ENCODE peak calls at places on chromosomes 1 and 21, in four cellular contexts. H, F, J and Z are unnamed samples.

GRCh38 chr1:181318022-181318857 is 165.1 kb upstream of the CACNA1E start:
- DNase-seq in J (no peak), F (no peak), H (no peak), Z (peak)

GRCh38 chr1:214791961-214792360 is 189.0 kb downstream of the CENPF start:
- DNase-seq in H (no peak), F (no peak), J (peak), Z (no peak)

GRCh38 chr1:113654883-113655282 is 104.4 kb downstream of the PHTF1 start:
- DNase-seq in J (no peak), F (no peak), H (no peak), Z (no peak)

GRCh38 chr1:230768903-230769570 is 21.8 kb downstream of the CAPN9 start:
- DNase-seq in J (peak), F (peak), H (no peak), Z (peak)

GRCh38 chr1:190416239-190416638 is 61.4 kb downstream of the BRINP3 start:
- DNase-seq in F (no peak), J (peak), H (no peak), Z (no peak)

GRCh38 chr1:113928950-113929749 is at the start of gene HIPK1:
- DNase-seq in F (peak), H (peak), J (peak), Z (peak)

GRCh38 chr21:32648165-32648564 is 36.0 kb upstream of the CFAP298 start:
- DNase-seq in J (no peak), F (no peak), H (no peak), Z (no peak)

GRCh38 chr21:42495765-42496119 is 282 bp downstream of the RSPH1 start:
- DNase-seq in H (no peak), J (peak), F (no peak), Z (no peak)

GRCh38 chr1:38454236-38454635 is 405.3 kb downstream of the RRAGC start:
- DNase-seq in H (no peak), F (no peak), J (no peak), Z (no peak)

GRCh38 chr1:56065729-56066128 is 513.6 kb downstream of the PLPP3 start:
- DNase-seq in F (no peak), J (peak), H (no peak), Z (peak)

GRCh38 chr1:196734460-196734859 is 40.2 kb upstream of the CFHR3 start:
- DNase-seq in F (no peak), H (no peak), J (no peak), Z (no peak)

GRCh38 chr1:76231320-76231719 is 156.8 kb downstream of the ST6GALNAC3 start:
- DNase-seq in F (no peak), J (no peak), H (no peak), Z (no peak)

GRCh38 chr1:218456449-218456848 is 111.3 kb downstream of the TGFB2 start:
- DNase-seq in H (no peak), F (no peak), J (no peak), Z (no peak)

GRCh38 chr1:91604632-91605031 is 104.0 kb downstream of the CDC7 start:
- DNase-seq in F (peak), J (peak), H (no peak), Z (no peak)

GRCh38 chr1:210321552-210321951 is 7.2 kb upstream of the HHAT start:
- DNase-seq in J (no peak), F (no peak), H (no peak), Z (no peak)

GRCh38 chr1:229870381-229870780 is 196.7 kb upstream of the GALNT2 start:
- DNase-seq in J (no peak), F (no peak), H (no peak), Z (no peak)

GRCh38 chr21:28832013-28832714 is 160.5 kb downstream of the LTN1 start:
- DNase-seq in F (no peak), H (no peak), J (peak), Z (peak)

GRCh38 chr1:181508486-181509165 is 25.3 kb downstream of the CACNA1E start:
- DNase-seq in F (no peak), H (no peak), J (no peak), Z (no peak)

GRCh38 chr1:45846931-45847330 is 43.5 kb downstream of the MAST2 start:
- DNase-seq in H (no peak), J (peak), F (no peak), Z (peak)

GRCh38 chr1:38061290-38061689 is 14.7 kb upstream of the POU3F1 start:
- DNase-seq in J (no peak), F (no peak), H (no peak), Z (no peak)

DNA sequence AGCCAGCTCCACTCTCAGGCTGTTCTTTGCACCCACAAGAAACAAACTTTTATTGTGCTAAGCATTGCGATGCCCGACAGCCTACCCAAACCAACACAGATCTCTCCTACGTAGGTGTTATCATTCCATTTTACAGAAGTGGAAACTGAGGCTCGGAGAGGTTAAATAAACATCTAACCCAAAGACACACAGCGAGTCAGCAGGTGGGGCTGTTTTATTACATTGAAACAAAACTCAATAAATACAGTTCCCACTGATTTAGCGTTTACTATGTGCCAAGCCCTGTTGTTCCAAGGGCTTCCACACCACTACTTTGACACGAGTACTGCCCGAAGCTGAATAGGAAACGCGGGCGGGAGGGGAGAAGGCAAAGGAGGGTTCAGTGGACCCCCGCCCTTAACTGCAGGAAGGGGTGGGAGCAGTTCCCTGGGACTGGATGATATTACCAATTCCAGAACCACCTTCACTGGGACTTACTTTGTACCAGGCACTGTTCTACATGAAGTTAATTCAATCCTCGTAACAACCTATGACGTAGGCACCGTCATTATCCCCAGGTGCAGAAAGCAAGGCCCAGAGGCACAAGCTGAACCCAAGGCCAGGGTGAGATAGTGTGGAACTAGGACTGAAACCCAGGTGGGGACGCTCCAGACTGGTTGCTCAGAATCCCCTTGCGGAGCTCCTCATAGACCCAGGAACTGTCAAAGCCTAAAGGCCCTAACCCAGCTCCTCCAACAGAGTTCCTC is 19.3 kb upstream of the ALDH4A1 start:
- DNase-seq in H (no peak), J (peak), F (no peak), Z (no peak)
- TF ChIP-seq CTCF in H (peak), J (peak), F (peak), Z (peak)

DNA sequence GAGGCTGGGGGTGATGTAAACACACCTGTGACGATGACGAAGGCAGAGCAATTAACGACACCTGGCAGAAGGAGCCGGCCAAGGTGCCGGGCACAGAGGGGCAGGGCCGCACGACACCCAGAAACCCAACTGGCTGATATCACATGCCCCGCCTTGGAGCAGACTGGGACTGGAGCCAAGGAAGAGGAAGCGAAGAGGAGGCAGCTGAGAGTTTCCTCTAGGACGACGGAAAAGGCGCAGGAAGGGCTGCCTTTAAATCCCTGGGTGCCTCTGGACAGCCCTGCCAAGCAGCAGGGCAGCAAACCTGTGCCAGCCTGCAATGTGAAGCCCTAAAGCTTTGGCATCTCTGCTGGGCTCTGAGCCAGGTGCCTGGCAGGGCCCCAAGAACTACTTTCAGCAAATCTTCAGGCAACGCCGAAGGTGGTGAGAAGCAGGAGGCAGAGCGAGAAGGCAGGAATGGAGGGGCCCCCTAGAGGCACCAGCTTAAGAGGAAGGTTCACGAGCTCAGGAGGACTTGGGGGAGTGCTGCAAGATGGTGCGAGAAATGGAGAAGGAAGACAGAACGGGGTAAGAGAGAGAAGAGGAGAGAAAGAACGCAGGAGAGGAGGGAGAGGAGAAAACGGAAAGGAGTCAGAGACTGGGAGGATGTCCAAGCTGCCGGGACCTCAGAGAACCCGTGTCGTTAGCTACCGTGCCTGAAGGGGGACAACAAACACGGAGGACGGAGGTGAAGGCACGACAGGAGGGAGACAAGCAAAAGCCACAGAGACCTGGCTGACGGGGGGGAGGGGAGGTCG is 25.3 kb upstream of the PEF1 start:
- DNase-seq in F (no peak), H (no peak), J (peak), Z (peak)
- H3K4me3 ChIP-seq in F (no peak), H (no peak), J (peak), Z (no peak)

DNA sequence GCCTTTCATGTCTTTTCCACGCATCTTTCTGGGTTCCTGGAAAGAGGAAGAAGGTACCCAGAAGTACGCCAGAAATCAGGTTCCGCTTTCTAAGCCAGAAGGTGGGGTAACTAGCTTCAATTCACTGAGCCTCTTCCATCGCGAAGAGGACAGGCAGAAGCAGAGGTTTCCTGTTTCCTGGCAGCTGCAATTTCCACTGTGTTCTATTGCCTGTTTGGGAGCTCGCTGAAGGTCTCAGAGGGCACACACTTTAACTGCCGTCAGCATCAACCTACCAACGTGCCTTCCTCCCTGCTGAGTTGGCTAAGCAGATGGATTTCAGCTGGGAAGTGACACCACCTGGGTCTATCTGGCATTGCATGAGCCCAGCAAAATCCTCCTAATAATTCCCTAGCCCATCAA is 10.0 kb downstream of the NCF2 start:
- DNase-seq in F (no peak), J (peak), H (no peak), Z (peak)
- TF ChIP-seq CTCF in F (peak), J (peak), H (no peak), Z (peak)

DNA sequence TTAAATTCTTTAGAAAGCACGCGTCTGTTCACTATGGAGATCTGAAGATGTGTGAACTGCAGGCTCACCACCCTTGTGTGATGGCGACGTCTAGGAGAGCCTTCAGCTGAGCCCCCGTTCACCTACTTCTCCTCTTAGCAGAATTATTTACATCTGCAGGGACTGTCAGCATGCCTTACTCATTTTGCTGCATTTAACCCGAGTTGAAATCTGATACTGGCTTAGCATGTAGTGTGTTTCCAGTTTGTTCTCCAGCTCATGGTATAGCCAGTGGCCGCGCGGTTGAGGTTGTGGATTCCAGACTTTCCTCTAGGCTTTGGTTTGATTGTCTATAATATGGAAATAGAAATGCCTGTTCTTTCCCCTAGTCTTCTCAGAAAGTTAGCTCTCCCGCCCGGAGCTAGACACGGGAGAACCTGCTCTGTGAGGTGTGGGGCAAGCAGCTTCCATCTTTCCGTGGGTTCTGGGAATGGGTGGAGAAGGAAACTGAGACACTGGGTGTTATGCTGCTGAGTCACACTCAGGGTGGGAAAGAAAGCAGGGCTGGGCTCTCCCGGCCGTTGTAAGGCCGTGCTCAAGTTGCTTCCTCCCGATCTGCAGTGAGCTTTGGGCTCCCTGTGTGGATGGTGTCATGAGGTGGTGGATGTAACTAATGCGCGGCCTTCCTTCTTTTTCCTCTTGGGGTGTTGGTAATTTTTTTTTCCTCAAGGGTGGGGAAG is 206.8 kb upstream of the TMEM51 start:
- DNase-seq in F (no peak), H (no peak), J (peak), Z (peak)
- H3K4me3 ChIP-seq in F (peak), H (peak), J (no peak), Z (peak)

GRCh38 chr1:71357708-71358107 is 276.9 kb upstream of the ZRANB2 start:
- DNase-seq in H (no peak), J (peak), F (no peak), Z (no peak)
- TF ChIP-seq CTCF in H (no peak), J (peak), F (peak), Z (no peak)

GRCh38 chr1:94792876-94793605 is 27.1 kb upstream of the SLC44A3 start:
- DNase-seq in F (no peak), J (peak), H (peak), Z (peak)
- H3K4me3 ChIP-seq in F (no peak), J (no peak), H (no peak), Z (no peak)

GRCh38 chr1:157170677-157171515 is 32.7 kb upstream of the ETV3 start:
- DNase-seq in F (no peak), J (peak), H (no peak), Z (peak)
- TF ChIP-seq CTCF in F (peak), J (peak), H (peak), Z (peak)

DNA sequence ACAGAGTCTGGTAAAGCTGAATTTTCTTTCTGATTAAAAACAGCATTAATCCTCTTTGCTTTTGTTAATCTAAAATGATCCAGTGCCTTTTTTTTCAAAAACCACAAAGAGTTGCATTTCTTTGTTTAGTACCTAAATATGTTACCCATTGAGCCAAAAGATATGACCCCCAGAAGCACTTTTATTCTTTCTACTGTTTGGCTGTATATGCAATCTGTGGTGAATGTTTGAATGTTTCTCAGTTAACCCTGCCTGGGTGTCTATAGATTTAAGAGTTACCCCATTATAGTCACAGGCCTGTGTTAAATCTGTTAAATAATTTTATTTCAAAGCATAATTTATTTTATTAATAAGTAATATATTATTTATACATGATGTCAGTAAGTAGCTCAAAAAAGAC is 394.9 kb downstream of the PTPRC start:
- DNase-seq in F (no peak), H (no peak), J (peak), Z (no peak)
- H3K4me3 ChIP-seq in F (no peak), H (no peak), J (no peak), Z (no peak)

GRCh38 chr1:150567717-150568561 is 11.5 kb downstream of the MCL1 start:
- DNase-seq in H (peak), F (peak), J (peak), Z (peak)
- TF ChIP-seq CTCF in H (no peak), F (no peak), J (no peak), Z (no peak)